ENCODE peak calls at places on chromosomes 2 and 18, in eight cellular contexts. M is body of pancreas; A is A549; X is Peyer's patch; Q is CD8-positive, alpha-beta T cell; B is CD4-positive, alpha-beta T cell; N is prostate gland; C is HCT116. G is an unnamed sample.

GRCh38 chr2:179642462-179642861 is 218.9 kb downstream of the ZNF385B start:
- DNase-seq in X (no peak), M (no peak), Q (no peak), C (no peak), A (no peak), B (no peak), N (no peak), G (no peak)

GRCh38 chr2:63434597-63434996 is 153.7 kb downstream of the WDPCP start:
- DNase-seq in C (no peak), N (no peak), Q (no peak), A (no peak), B (no peak), M (no peak), X (no peak), G (no peak)

GRCh38 chr2:190781604-190782198 is 98.9 kb upstream of the GLS start:
- DNase-seq in C (peak), M (peak), X (no peak), A (peak), B (peak), Q (peak), N (peak), G (peak)

GRCh38 chr18:46622999-46623398 is 34.0 kb downstream of the LOXHD1 start:
- DNase-seq in M (no peak), B (no peak), X (no peak), A (no peak), C (no peak), N (no peak), Q (no peak), G (no peak)

GRCh38 chr2:127174977-127175376 is 45.1 kb downstream of the CYP27C1 start:
- DNase-seq in X (no peak), M (no peak), C (no peak), N (no peak), A (no peak), B (no peak), Q (no peak), G (peak)

GRCh38 chr2:240467149-240467642 is 31.7 kb downstream of the GPC1 start:
- DNase-seq in B (no peak), X (no peak), M (no peak), Q (peak), A (no peak), C (no peak), N (peak), G (no peak)

GRCh38 chr2:25341031-25341727 is 546 bp downstream of the DNMT3A start:
- DNase-seq in M (peak), A (no peak), X (peak), N (no peak), C (no peak), B (no peak), Q (peak), G (no peak)

GRCh38 chr2:241546771-241547498 is 11.6 kb upstream of the BOK start:
- DNase-seq in M (no peak), C (no peak), X (no peak), A (no peak), Q (no peak), N (no peak), B (no peak), G (no peak)

GRCh38 chr18:49697757-49698595 is 115.4 kb downstream of the ACAA2 start:
- DNase-seq in C (no peak), M (no peak), B (no peak), A (no peak), X (no peak), Q (no peak), N (no peak), G (no peak)
- TF ChIP-seq CTCF in C (no peak), M (no peak), B (no peak), A (no peak), X (no peak), Q (no peak), N (no peak), G (no peak)

DNA sequence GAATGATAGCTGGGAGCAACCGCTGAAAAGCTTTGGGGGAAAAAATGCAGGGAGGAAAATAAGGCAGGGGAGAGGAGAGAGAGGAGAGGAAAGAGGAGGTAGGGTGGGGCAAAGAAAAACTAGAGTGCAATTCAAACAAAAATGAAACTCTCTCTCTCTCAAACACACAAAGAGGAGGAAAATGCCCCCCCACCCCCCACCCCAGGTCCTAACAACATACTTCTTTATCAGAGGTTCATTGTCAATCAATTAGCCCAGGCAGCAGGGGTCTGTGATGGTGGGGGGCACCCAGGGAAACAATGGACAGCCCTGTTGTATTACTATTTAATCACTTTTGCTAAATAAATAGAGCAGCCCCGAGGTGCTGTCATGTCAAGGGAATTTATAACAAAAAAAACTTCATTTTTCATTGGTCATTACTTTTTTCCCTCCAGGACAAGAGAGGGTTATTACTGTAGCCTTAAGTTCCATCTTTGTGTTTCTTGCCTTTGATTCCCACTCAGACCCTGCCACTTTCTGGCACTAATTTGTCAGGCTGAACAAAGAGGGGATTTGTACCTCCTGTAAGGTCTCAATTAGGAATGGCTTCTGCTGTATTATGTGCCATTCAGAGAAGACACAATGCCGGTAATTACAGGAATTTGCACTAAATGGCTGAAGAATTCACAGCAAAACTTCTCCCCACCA is 55.0 kb downstream of the PLEKHM3 start:
- DNase-seq in B (no peak), X (no peak), A (no peak), C (no peak), N (no peak), M (no peak), Q (no peak), G (no peak)
- H3K27ac ChIP-seq in B (no peak), X (no peak), A (no peak), C (no peak), N (no peak), M (peak), Q (no peak), G (peak)

GRCh38 chr2:159119652-159120257 is 151.3 kb downstream of the TANC1 start:
- DNase-seq in N (no peak), X (no peak), Q (no peak), M (no peak), C (no peak), B (no peak), A (no peak), G (no peak)

GRCh38 chr2:159116922-159117321 is 148.5 kb downstream of the TANC1 start:
- DNase-seq in A (no peak), N (no peak), X (no peak), Q (no peak), M (no peak), B (no peak), C (no peak), G (no peak)

GRCh38 chr2:159118115-159118858 is 149.8 kb downstream of the TANC1 start:
- DNase-seq in C (peak), X (peak), B (peak), M (peak), N (peak), Q (peak), A (peak), G (peak)

GRCh38 chr2:159117658-159118057 is 149.2 kb downstream of the TANC1 start:
- DNase-seq in A (no peak), B (no peak), Q (no peak), M (no peak), X (no peak), C (no peak), N (no peak), G (no peak)

DNA sequence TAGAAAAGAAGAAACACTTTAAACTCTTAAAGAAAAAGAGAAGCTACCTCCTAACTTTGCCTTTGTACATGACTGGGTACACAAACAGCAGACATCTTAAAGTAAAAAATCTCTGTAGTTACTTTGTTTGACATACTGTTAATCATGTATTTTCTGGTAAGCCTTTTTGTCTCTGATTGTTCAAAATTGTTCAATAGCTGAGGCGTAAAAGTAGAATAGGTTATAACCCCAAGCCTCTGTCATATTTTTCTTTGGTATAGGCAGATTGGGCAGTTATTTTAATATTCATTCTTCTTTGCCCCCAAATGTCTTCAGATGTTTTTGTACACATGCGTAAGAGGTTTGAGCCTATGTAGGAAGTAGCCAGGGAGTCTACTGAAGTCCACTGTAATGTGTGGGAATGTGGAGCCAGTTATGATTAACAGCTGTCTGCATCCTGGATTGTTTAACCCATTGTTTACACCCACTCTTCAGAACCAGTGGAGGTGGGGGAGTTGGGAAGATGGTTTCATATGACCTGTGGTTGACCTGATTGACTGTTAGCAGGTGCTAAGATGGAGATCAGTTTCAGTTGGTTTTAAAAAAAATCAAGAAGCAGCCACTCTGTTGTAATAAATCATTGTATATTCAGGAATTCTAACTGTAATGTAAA is 150.5 kb downstream of the TANC1 start:
- DNase-seq in Q (no peak), X (no peak), N (no peak), C (no peak), M (no peak), A (no peak), B (no peak), G (no peak)
- TF ChIP-seq CTCF in Q (peak), X (no peak), N (no peak), C (no peak), M (no peak), A (no peak), B (no peak), G (no peak)

DNA sequence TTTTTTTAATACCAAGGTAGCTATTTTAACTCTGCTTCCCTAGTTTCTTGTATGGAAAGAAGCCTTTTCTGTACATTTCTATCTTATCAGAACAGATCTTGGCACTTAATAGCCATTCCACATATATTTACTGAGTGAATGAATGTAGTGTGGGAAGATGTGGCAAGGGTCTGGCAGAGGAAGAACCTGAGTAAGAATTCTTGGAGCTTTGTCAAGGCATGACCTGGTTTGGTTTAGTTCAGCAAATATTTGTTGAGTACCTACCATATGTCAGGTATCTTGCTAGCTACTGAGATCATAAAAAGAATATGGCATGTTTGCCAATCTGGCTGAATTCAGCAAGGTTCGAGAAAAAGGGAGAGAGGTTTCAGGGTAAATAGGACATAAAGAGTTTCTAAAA is 21.9 kb upstream of the MEP1B start:
- DNase-seq in N (peak), A (no peak), B (no peak), M (no peak), X (no peak), Q (no peak), C (no peak), G (no peak)
- H3K27ac ChIP-seq in N (no peak), A (no peak), B (no peak), M (no peak), X (no peak), Q (no peak), C (no peak), G (no peak)

DNA sequence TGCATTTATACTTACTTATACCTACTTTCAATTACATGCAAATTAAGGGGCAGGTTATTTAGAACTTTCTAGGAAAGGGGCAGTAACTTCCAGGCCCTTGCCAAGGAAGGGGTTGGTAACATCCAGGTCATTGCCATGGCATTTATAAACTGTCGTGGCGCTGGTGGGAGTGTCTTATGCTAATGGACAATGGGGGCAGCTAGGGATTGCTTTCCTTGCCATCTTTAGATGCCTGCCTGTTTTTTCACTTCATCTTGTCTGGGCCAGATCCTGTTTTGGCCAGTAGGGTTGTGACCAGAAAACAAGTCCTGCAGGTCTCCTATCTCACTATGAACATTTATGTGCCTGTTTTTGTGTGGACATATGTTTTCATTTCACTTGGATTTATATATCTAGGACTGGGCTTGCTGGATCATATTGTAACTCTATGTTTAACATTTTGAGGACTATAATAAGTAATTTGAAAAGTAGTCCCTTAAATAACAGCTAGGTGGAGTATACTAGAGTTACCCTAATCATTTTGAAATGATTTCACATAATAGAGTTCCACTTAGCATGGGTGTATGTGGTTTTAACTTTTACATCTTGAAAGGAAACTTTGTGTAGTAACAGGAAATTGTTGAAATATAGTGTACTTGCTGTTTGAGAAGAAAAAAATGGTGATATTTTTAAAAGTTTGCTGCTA is 56.1 kb downstream of the LCLAT1 start:
- DNase-seq in A (no peak), Q (no peak), N (no peak), B (no peak), X (no peak), M (no peak), C (no peak), G (no peak)
- TF ChIP-seq CTCF in A (peak), Q (no peak), N (peak), B (peak), X (no peak), M (no peak), C (peak), G (peak)

DNA sequence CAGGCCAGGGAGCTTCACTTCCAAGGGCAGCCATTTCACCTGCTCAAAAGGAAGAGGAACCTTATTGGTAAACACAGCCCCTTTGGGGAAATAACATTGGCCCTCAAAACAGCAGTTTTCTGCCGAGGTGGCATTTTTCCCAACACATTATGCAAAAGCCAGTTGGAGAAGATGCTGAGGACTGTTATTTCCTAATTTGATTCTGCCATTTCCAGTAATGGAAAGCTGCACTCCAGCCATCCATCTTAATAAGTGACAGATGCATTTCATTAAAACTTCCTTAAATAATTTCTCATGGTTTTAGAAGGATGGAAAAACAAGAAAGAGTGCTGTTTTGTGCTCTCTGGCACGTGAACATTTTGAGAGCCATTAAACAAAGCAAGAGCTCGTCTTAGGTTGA is 55.9 kb upstream of the ALK start:
- DNase-seq in C (no peak), Q (no peak), M (no peak), A (no peak), X (no peak), N (no peak), B (no peak), G (no peak)
- H3K27ac ChIP-seq in C (no peak), Q (no peak), M (no peak), A (no peak), X (no peak), N (no peak), B (no peak), G (no peak)

G was measured in colonic mucosa.